ENCODE peak calls at places on chromosomes 4 and X, in seven cellular contexts. One of them, this sample, is unnamed.

GRCh38 chrX:131614241-131614640 is 70.4 kb downstream of the OR13H1 start:
- DNase-seq in ovary: no peak
- DNase-seq in IMR-90: no peak
- DNase-seq in body of pancreas: no peak
- DNase-seq in breast epithelium: no peak
- DNase-seq in heart left ventricle: no peak
- DNase-seq in A549: no peak
- DNase-seq in this sample: no peak

GRCh38 chrX:13487731-13488505 is 81.5 kb upstream of the EGFL6 start:
- DNase-seq in ovary: peak; percentile 39
- DNase-seq in IMR-90: peak; percentile 88
- DNase-seq in body of pancreas: peak; percentile 47
- DNase-seq in breast epithelium: no peak
- DNase-seq in heart left ventricle: peak; percentile 43
- DNase-seq in A549: peak; percentile 48
- DNase-seq in this sample: no peak

GRCh38 chrX:20139966-20140365 is 1.7 kb downstream of the EIF1AX start:
- DNase-seq in ovary: no peak
- DNase-seq in IMR-90: peak; percentile 59
- DNase-seq in body of pancreas: no peak
- DNase-seq in breast epithelium: no peak
- DNase-seq in heart left ventricle: no peak
- DNase-seq in A549: no peak
- DNase-seq in this sample: no peak

GRCh38 chr4:156193800-156194199 is 240.1 kb upstream of the CTSO start:
- DNase-seq in ovary: no peak
- DNase-seq in IMR-90: peak; percentile 33
- DNase-seq in body of pancreas: peak; percentile 37
- DNase-seq in breast epithelium: no peak
- DNase-seq in heart left ventricle: no peak
- DNase-seq in A549: no peak
- DNase-seq in this sample: no peak

GRCh38 chr4:186029731-186030421 is 39.1 kb upstream of the TLR3 start:
- DNase-seq in ovary: peak; percentile 82
- DNase-seq in IMR-90: peak; percentile 5
- DNase-seq in body of pancreas: peak; percentile 83
- DNase-seq in breast epithelium: peak; percentile 58
- DNase-seq in heart left ventricle: peak; percentile 82
- DNase-seq in A549: no peak
- DNase-seq in this sample: no peak

GRCh38 chrX:21675931-21676330 is 17.8 kb upstream of the KLHL34 start:
- DNase-seq in ovary: no peak
- DNase-seq in IMR-90: no peak
- DNase-seq in body of pancreas: no peak
- DNase-seq in breast epithelium: no peak
- DNase-seq in heart left ventricle: no peak
- DNase-seq in A549: no peak
- DNase-seq in this sample: no peak

GRCh38 chr4:5839751-5840674 is 52.9 kb downstream of the CRMP1 start:
- DNase-seq in ovary: peak; percentile 47
- DNase-seq in IMR-90: no peak
- DNase-seq in body of pancreas: no peak
- DNase-seq in breast epithelium: no peak
- DNase-seq in heart left ventricle: peak; percentile 72
- DNase-seq in A549: no peak
- DNase-seq in this sample: no peak

GRCh38 chrX:150565551-150565950 is 2.9 kb upstream of the MTM1 start:
- DNase-seq in ovary: no peak
- DNase-seq in IMR-90: no peak
- DNase-seq in body of pancreas: no peak
- DNase-seq in breast epithelium: no peak
- DNase-seq in heart left ventricle: no peak
- DNase-seq in A549: no peak
- DNase-seq in this sample: no peak

GRCh38 chr4:26135331-26135730 is 185.5 kb upstream of the RBPJ start:
- DNase-seq in ovary: no peak
- DNase-seq in IMR-90: no peak
- DNase-seq in body of pancreas: no peak
- DNase-seq in breast epithelium: no peak
- DNase-seq in heart left ventricle: no peak
- DNase-seq in A549: no peak
- DNase-seq in this sample: no peak

GRCh38 chrX:133670394-133670793 is 255.1 kb upstream of the GPC4 start:
- DNase-seq in ovary: no peak
- DNase-seq in IMR-90: peak; percentile 31
- DNase-seq in body of pancreas: no peak
- DNase-seq in breast epithelium: no peak
- DNase-seq in heart left ventricle: no peak
- DNase-seq in A549: peak; percentile 28
- DNase-seq in this sample: no peak

GRCh38 chr4:112889619-112890294 is 159.7 kb upstream of the ANK2 start:
- DNase-seq in ovary: no peak
- DNase-seq in IMR-90: peak; percentile 6
- DNase-seq in body of pancreas: no peak
- DNase-seq in breast epithelium: no peak
- DNase-seq in heart left ventricle: no peak
- DNase-seq in A549: no peak
- DNase-seq in this sample: no peak

GRCh38 chr4:59240030-59240429 is 1960.1 kb upstream of the ADGRL3 start:
- DNase-seq in ovary: no peak
- DNase-seq in IMR-90: no peak
- DNase-seq in body of pancreas: no peak
- DNase-seq in breast epithelium: no peak
- DNase-seq in heart left ventricle: no peak
- DNase-seq in A549: no peak
- DNase-seq in this sample: no peak

GRCh38 chrX:68462653-68463052 is 29.4 kb upstream of the OPHN1 start:
- DNase-seq in ovary: no peak
- DNase-seq in IMR-90: peak; percentile 47
- DNase-seq in body of pancreas: no peak
- DNase-seq in breast epithelium: no peak
- DNase-seq in heart left ventricle: no peak
- DNase-seq in A549: no peak
- DNase-seq in this sample: no peak

GRCh38 chr4:76799139-76799538 is 98.8 kb downstream of the SOWAHB start:
- DNase-seq in ovary: no peak
- DNase-seq in IMR-90: no peak
- DNase-seq in body of pancreas: no peak
- DNase-seq in breast epithelium: no peak
- DNase-seq in heart left ventricle: no peak
- DNase-seq in A549: no peak
- DNase-seq in this sample: no peak

GRCh38 chrX:129522184-129523059 is 868 bp downstream of the SMARCA1 start:
- DNase-seq in ovary: peak; percentile 75
- DNase-seq in IMR-90: peak; percentile 54
- DNase-seq in body of pancreas: peak; percentile 61
- DNase-seq in breast epithelium: peak; percentile 52
- DNase-seq in heart left ventricle: peak; percentile 41
- DNase-seq in A549: peak; percentile 55
- DNase-seq in this sample: peak; percentile 49

GRCh38 chr4:184844742-184845141 is 19.0 kb upstream of the ACSL1 start:
- DNase-seq in ovary: no peak
- DNase-seq in IMR-90: no peak
- DNase-seq in body of pancreas: no peak
- DNase-seq in breast epithelium: no peak
- DNase-seq in heart left ventricle: no peak
- DNase-seq in A549: no peak
- DNase-seq in this sample: no peak

GRCh38 chr4:184845367-184846011 is 19.7 kb upstream of the ACSL1 start:
- DNase-seq in ovary: no peak
- DNase-seq in IMR-90: peak; percentile 79
- DNase-seq in body of pancreas: no peak
- DNase-seq in breast epithelium: no peak
- DNase-seq in heart left ventricle: no peak
- DNase-seq in A549: no peak
- DNase-seq in this sample: no peak

GRCh38 chr4:184846531-184846930 is 20.8 kb upstream of the ACSL1 start:
- DNase-seq in ovary: no peak
- DNase-seq in IMR-90: no peak
- DNase-seq in body of pancreas: no peak
- DNase-seq in breast epithelium: no peak
- DNase-seq in heart left ventricle: no peak
- DNase-seq in A549: no peak
- DNase-seq in this sample: no peak

GRCh38 chr4:184848510-184848909 is 22.7 kb upstream of the ACSL1 start:
- DNase-seq in ovary: no peak
- DNase-seq in IMR-90: no peak
- DNase-seq in body of pancreas: no peak
- DNase-seq in breast epithelium: no peak
- DNase-seq in heart left ventricle: no peak
- DNase-seq in A549: no peak
- DNase-seq in this sample: no peak

GRCh38 chr4:184843984-184844554 is 18.3 kb upstream of the ACSL1 start:
- DNase-seq in ovary: no peak
- DNase-seq in IMR-90: no peak
- DNase-seq in body of pancreas: no peak
- DNase-seq in breast epithelium: no peak
- DNase-seq in heart left ventricle: no peak
- DNase-seq in A549: no peak
- DNase-seq in this sample: no peak
- TF ChIP-seq POLR2A in ovary: no peak
- TF ChIP-seq POLR2A in IMR-90: no peak
- TF ChIP-seq POLR2A in body of pancreas: no peak
- TF ChIP-seq POLR2A in breast epithelium: no peak
- TF ChIP-seq POLR2A in heart left ventricle: no peak
- TF ChIP-seq POLR2A in A549: no peak
- TF ChIP-seq POLR2A in this sample: no peak

GRCh38 chr4:3386486-3386885 is 55.3 kb upstream of the HGFAC start:
- DNase-seq in ovary: no peak
- DNase-seq in IMR-90: no peak
- DNase-seq in body of pancreas: no peak
- DNase-seq in breast epithelium: no peak
- DNase-seq in heart left ventricle: no peak
- DNase-seq in A549: no peak
- DNase-seq in this sample: no peak

GRCh38 chr4:3384391-3384770 is 57.4 kb upstream of the HGFAC start:
- DNase-seq in ovary: no peak
- DNase-seq in IMR-90: no peak
- DNase-seq in body of pancreas: peak; percentile 44
- DNase-seq in breast epithelium: no peak
- DNase-seq in heart left ventricle: no peak
- DNase-seq in A549: no peak
- DNase-seq in this sample: no peak

GRCh38 chr4:3385719-3386440 is 55.9 kb upstream of the HGFAC start:
- DNase-seq in ovary: no peak
- DNase-seq in IMR-90: no peak
- DNase-seq in body of pancreas: no peak
- DNase-seq in breast epithelium: no peak
- DNase-seq in heart left ventricle: no peak
- DNase-seq in A549: no peak
- DNase-seq in this sample: no peak

GRCh38 chr4:3387154-3387942 is 54.4 kb upstream of the HGFAC start:
- DNase-seq in ovary: no peak
- DNase-seq in IMR-90: no peak
- DNase-seq in body of pancreas: no peak
- DNase-seq in breast epithelium: no peak
- DNase-seq in heart left ventricle: no peak
- DNase-seq in A549: no peak
- DNase-seq in this sample: no peak

GRCh38 chr4:3384771-3385701 is 56.7 kb upstream of the HGFAC start:
- DNase-seq in ovary: peak; percentile 36
- DNase-seq in IMR-90: no peak
- DNase-seq in body of pancreas: peak; percentile 57
- DNase-seq in breast epithelium: no peak
- DNase-seq in heart left ventricle: peak; percentile 67
- DNase-seq in A549: no peak
- DNase-seq in this sample: no peak
- TF ChIP-seq POLR2A in ovary: no peak
- TF ChIP-seq POLR2A in IMR-90: no peak
- TF ChIP-seq POLR2A in body of pancreas: peak; percentile 65
- TF ChIP-seq POLR2A in breast epithelium: peak; percentile 21
- TF ChIP-seq POLR2A in heart left ventricle: no peak
- TF ChIP-seq POLR2A in A549: no peak
- TF ChIP-seq POLR2A in this sample: no peak

GRCh38 chr4:1792158-1792831 is 798 bp upstream of the FGFR3 start:
- DNase-seq in ovary: no peak
- DNase-seq in IMR-90: no peak
- DNase-seq in body of pancreas: no peak
- DNase-seq in breast epithelium: no peak
- DNase-seq in heart left ventricle: no peak
- DNase-seq in A549: no peak
- DNase-seq in this sample: no peak

GRCh38 chr4:1793940-1794808 is 1.1 kb downstream of the FGFR3 start:
- DNase-seq in ovary: no peak
- DNase-seq in IMR-90: no peak
- DNase-seq in body of pancreas: no peak
- DNase-seq in breast epithelium: no peak
- DNase-seq in heart left ventricle: no peak
- DNase-seq in A549: no peak
- DNase-seq in this sample: no peak

GRCh38 chr4:1794809-1795303 is 1.8 kb downstream of the FGFR3 start:
- DNase-seq in ovary: no peak
- DNase-seq in IMR-90: no peak
- DNase-seq in body of pancreas: no peak
- DNase-seq in breast epithelium: no peak
- DNase-seq in heart left ventricle: no peak
- DNase-seq in A549: no peak
- DNase-seq in this sample: no peak

GRCh38 chr4:1793496-1793840 is 375 bp downstream of the FGFR3 start:
- DNase-seq in ovary: peak; percentile 44
- DNase-seq in IMR-90: no peak
- DNase-seq in body of pancreas: peak; percentile 44
- DNase-seq in breast epithelium: no peak
- DNase-seq in heart left ventricle: peak; percentile 66
- DNase-seq in A549: peak; percentile 33
- DNase-seq in this sample: peak; percentile 63

DNA sequence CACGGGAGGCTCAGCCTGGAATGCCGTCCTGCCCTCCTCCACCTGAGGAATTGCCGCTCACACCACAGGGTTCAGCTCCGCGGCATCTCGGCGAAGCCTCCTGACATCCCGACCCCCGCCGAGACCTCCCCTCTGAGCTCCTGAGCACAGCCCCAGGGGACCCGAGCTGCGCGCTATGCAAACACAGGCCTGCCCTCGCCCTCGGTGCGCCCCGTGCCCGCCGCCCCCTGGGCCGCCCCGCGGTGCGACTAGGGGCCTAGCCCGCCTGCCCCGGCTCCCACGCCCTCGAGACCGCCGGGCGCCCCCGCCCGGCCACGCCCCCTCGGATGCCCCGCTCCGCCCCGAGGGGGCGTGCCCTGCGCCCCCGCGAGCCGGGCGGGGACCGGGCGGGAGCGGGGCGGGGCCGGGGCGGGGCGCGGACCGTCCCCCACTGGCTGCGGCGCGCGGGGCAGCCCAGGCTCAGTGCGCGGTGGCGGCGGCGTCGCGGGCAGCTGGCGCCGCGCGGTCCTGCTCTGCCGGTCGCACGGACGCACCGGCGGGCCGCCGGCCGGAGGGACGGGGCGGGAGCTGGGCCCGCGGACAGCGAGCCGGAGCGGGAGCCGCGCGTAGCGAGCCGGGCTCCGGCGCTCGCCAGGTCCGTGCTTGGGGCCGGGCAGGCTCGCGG is at the start of gene FGFR3:
- DNase-seq in ovary: no peak
- DNase-seq in IMR-90: no peak
- DNase-seq in body of pancreas: peak; percentile 60
- DNase-seq in breast epithelium: no peak
- DNase-seq in heart left ventricle: peak; percentile 54
- DNase-seq in A549: peak; percentile 54
- DNase-seq in this sample: peak; percentile 74
- TF ChIP-seq POLR2A in ovary: no peak
- TF ChIP-seq POLR2A in IMR-90: no peak
- TF ChIP-seq POLR2A in body of pancreas: peak; percentile 47
- TF ChIP-seq POLR2A in breast epithelium: no peak
- TF ChIP-seq POLR2A in heart left ventricle: no peak
- TF ChIP-seq POLR2A in A549: peak; percentile 88
- TF ChIP-seq POLR2A in this sample: peak; percentile 98

GRCh38 chrX:135520553-135521404 is at the start of gene INTS6L:
- DNase-seq in ovary: peak; percentile 79
- DNase-seq in IMR-90: peak; percentile 88
- DNase-seq in body of pancreas: peak; percentile 83
- DNase-seq in breast epithelium: peak; percentile 74
- DNase-seq in heart left ventricle: peak; percentile 82
- DNase-seq in A549: no peak
- DNase-seq in this sample: peak; percentile 19
- TF ChIP-seq POLR2A in ovary: peak; percentile 87
- TF ChIP-seq POLR2A in IMR-90: peak; percentile 97
- TF ChIP-seq POLR2A in body of pancreas: peak; percentile 97
- TF ChIP-seq POLR2A in breast epithelium: peak; percentile 78
- TF ChIP-seq POLR2A in heart left ventricle: peak; percentile 62
- TF ChIP-seq POLR2A in A549: no peak
- TF ChIP-seq POLR2A in this sample: peak; percentile 87